ENCODE peak calls at places on chromosome 5, in seven cellular contexts. One of them, this sample, is unnamed.

GRCh38 chr5:72598461-72599433 is 91.5 kb upstream of the ZNF366 start:
- DNase-seq in activated T-helper 1 cell treated with anti-CD3 and anti-CD28 coated beads, Interleukin-2, amount 50 U/mL, for 16 hours: no peak
- DNase-seq in NCI-H1105: no peak
- DNase-seq in hippocampal formation: no peak
- DNase-seq in EL: peak
- DNase-seq in lower lobe of right lung: no peak
- DNase-seq in HEK293T: no peak
- DNase-seq in this sample: no peak

GRCh38 chr5:126373621-126374416 is 49.4 kb upstream of the GRAMD2B start:
- DNase-seq in EL: peak
- DNase-seq in hippocampal formation: no peak
- DNase-seq in lower lobe of right lung: no peak
- DNase-seq in NCI-H1105: no peak
- DNase-seq in HEK293T: no peak
- DNase-seq in activated T-helper 1 cell treated with anti-CD3 and anti-CD28 coated beads, Interleukin-2, amount 50 U/mL, for 16 hours: no peak
- DNase-seq in this sample: no peak

GRCh38 chr5:19496056-19496455 is 491.9 kb downstream of the CDH18 start:
- DNase-seq in HEK293T: no peak
- DNase-seq in activated T-helper 1 cell treated with anti-CD3 and anti-CD28 coated beads, Interleukin-2, amount 50 U/mL, for 16 hours: no peak
- DNase-seq in NCI-H1105: no peak
- DNase-seq in EL: peak
- DNase-seq in hippocampal formation: no peak
- DNase-seq in lower lobe of right lung: no peak
- DNase-seq in this sample: no peak

GRCh38 chr5:98301567-98301966 is 471.9 kb upstream of the RGMB start:
- DNase-seq in lower lobe of right lung: no peak
- DNase-seq in NCI-H1105: no peak
- DNase-seq in HEK293T: no peak
- DNase-seq in activated T-helper 1 cell treated with anti-CD3 and anti-CD28 coated beads, Interleukin-2, amount 50 U/mL, for 16 hours: no peak
- DNase-seq in EL: no peak
- DNase-seq in hippocampal formation: no peak
- DNase-seq in this sample: no peak

GRCh38 chr5:73039082-73039481 is 81.3 kb upstream of the TMEM171 start:
- DNase-seq in EL: peak
- DNase-seq in hippocampal formation: no peak
- DNase-seq in activated T-helper 1 cell treated with anti-CD3 and anti-CD28 coated beads, Interleukin-2, amount 50 U/mL, for 16 hours: no peak
- DNase-seq in NCI-H1105: peak
- DNase-seq in lower lobe of right lung: no peak
- DNase-seq in HEK293T: no peak
- DNase-seq in this sample: no peak

GRCh38 chr5:36744678-36745659 is 131.6 kb upstream of the NIPBL start:
- DNase-seq in hippocampal formation: peak
- DNase-seq in lower lobe of right lung: peak
- DNase-seq in HEK293T: peak
- DNase-seq in NCI-H1105: peak
- DNase-seq in EL: peak
- DNase-seq in activated T-helper 1 cell treated with anti-CD3 and anti-CD28 coated beads, Interleukin-2, amount 50 U/mL, for 16 hours: peak
- DNase-seq in this sample: peak

GRCh38 chr5:138849439-138849838 is 25.7 kb downstream of the LRRTM2 start:
- DNase-seq in NCI-H1105: no peak
- DNase-seq in hippocampal formation: no peak
- DNase-seq in lower lobe of right lung: no peak
- DNase-seq in EL: peak
- DNase-seq in activated T-helper 1 cell treated with anti-CD3 and anti-CD28 coated beads, Interleukin-2, amount 50 U/mL, for 16 hours: no peak
- DNase-seq in HEK293T: no peak
- DNase-seq in this sample: no peak

GRCh38 chr5:37664551-37664950 is 175.3 kb downstream of the GDNF start:
- DNase-seq in activated T-helper 1 cell treated with anti-CD3 and anti-CD28 coated beads, Interleukin-2, amount 50 U/mL, for 16 hours: no peak
- DNase-seq in EL: no peak
- DNase-seq in lower lobe of right lung: no peak
- DNase-seq in NCI-H1105: no peak
- DNase-seq in hippocampal formation: no peak
- DNase-seq in HEK293T: no peak
- DNase-seq in this sample: no peak

GRCh38 chr5:179162351-179163235 is 102.4 kb downstream of the ZNF354C start:
- DNase-seq in EL: no peak
- DNase-seq in activated T-helper 1 cell treated with anti-CD3 and anti-CD28 coated beads, Interleukin-2, amount 50 U/mL, for 16 hours: no peak
- DNase-seq in HEK293T: no peak
- DNase-seq in NCI-H1105: no peak
- DNase-seq in lower lobe of right lung: peak
- DNase-seq in hippocampal formation: no peak
- DNase-seq in this sample: no peak

GRCh38 chr5:175718401-175719108 is 60.7 kb downstream of the HRH2 start:
- DNase-seq in hippocampal formation: no peak
- DNase-seq in NCI-H1105: peak
- DNase-seq in EL: peak
- DNase-seq in HEK293T: peak
- DNase-seq in lower lobe of right lung: peak
- DNase-seq in activated T-helper 1 cell treated with anti-CD3 and anti-CD28 coated beads, Interleukin-2, amount 50 U/mL, for 16 hours: peak
- DNase-seq in this sample: peak

GRCh38 chr5:1291611-1292080 is 3.2 kb downstream of the TERT start:
- DNase-seq in lower lobe of right lung: no peak
- DNase-seq in EL: no peak
- DNase-seq in hippocampal formation: no peak
- DNase-seq in HEK293T: no peak
- DNase-seq in activated T-helper 1 cell treated with anti-CD3 and anti-CD28 coated beads, Interleukin-2, amount 50 U/mL, for 16 hours: no peak
- DNase-seq in NCI-H1105: no peak
- DNase-seq in this sample: peak

GRCh38 chr5:160508780-160509361 is 87.2 kb downstream of the PTTG1 start:
- DNase-seq in lower lobe of right lung: no peak
- DNase-seq in NCI-H1105: peak
- DNase-seq in activated T-helper 1 cell treated with anti-CD3 and anti-CD28 coated beads, Interleukin-2, amount 50 U/mL, for 16 hours: no peak
- DNase-seq in EL: peak
- DNase-seq in hippocampal formation: peak
- DNase-seq in HEK293T: peak
- DNase-seq in this sample: peak

This sample was measured in CD8-positive, alpha-beta T cell.